ENCODE peak calls at places on chromosomes 1 and 21, in seven cellular contexts. F, Q, D, R, B, E and M are unnamed samples.

GRCh38 chr1:183804382-183804781 is 538 bp upstream of the RGL1 start:
- DNase-seq in D (no peak), F (no peak), E (no peak), R (peak; percentile 68), B (no peak), Q (no peak), M (no peak)

GRCh38 chr1:4626061-4626460 is 28.3 kb upstream of the AJAP1 start:
- DNase-seq in R (no peak), D (no peak), F (no peak), E (no peak), B (no peak), Q (no peak), M (no peak)

GRCh38 chr1:65147424-65148177 is 402 bp upstream of the AK4 start:
- DNase-seq in D (peak; percentile 41), R (peak; percentile 69), E (no peak), F (no peak), Q (peak; percentile 21), B (peak; percentile 17), M (peak; percentile 49)

GRCh38 chr1:6016191-6016865 is 24.1 kb upstream of the NPHP4 start:
- DNase-seq in R (no peak), D (no peak), Q (peak; percentile 64), F (no peak), E (no peak), B (no peak), M (no peak)

GRCh38 chr1:79232831-79233230 is 226.3 kb upstream of the ADGRL4 start:
- DNase-seq in Q (no peak), R (no peak), B (no peak), F (no peak), E (no peak), D (no peak), M (no peak)

GRCh38 chr1:200245492-200245891 is 164.3 kb downstream of the ZNF281 start:
- DNase-seq in F (no peak), Q (peak; percentile 54), D (no peak), E (no peak), R (no peak), B (no peak), M (no peak)

GRCh38 chr1:70970407-70970806 is 77.2 kb downstream of the PTGER3 start:
- DNase-seq in Q (no peak), D (no peak), B (no peak), E (no peak), F (no peak), R (no peak), M (no peak)

GRCh38 chr1:245074232-245074747 is 80.5 kb upstream of the KIF26B start:
- DNase-seq in D (no peak), F (no peak), B (no peak), R (no peak), E (no peak), Q (no peak), M (no peak)

GRCh38 chr1:201904579-201904978 is 15.9 kb downstream of the SHISA4 start:
- DNase-seq in D (no peak), Q (peak; percentile 86), F (no peak), E (peak; percentile 74), R (no peak), B (no peak), M (no peak)

GRCh38 chr21:46002841-46003574 is 21.4 kb downstream of the COL6A1 start:
- DNase-seq in F (no peak), R (peak; percentile 68), Q (no peak), E (no peak), D (no peak), B (no peak), M (peak; percentile 41)

GRCh38 chr1:18883636-18884418 is 18.5 kb downstream of the ALDH4A1 start:
- DNase-seq in D (peak; percentile 82), F (peak; percentile 62), Q (peak; percentile 64), E (peak; percentile 27), B (peak; percentile 60), R (peak; percentile 83), M (peak; percentile 77)

DNA sequence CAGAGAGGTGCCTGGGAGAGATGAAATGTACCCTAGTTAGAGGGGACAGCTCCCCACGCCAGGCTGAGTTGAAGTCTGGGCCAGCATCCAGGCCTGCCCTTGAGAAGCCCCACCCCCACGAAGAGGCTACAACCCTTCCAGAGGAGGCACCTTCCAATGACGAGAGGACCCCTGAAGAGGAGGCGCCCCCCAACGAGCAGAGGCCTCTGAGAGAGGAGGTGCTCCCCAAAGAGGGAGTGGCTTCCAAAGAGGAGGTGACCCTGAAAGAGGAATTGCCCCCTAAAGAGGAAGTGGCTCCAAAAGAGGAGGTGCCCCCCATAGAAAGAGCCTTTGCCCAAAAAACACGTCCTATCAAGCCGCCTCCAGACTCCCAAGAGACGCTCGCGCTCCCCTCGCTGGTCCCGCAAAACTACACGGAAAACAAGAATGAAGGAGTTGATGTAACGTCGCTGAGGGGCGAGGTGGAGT is 3.1 kb downstream of the EVA1B start:
- DNase-seq in R (no peak), Q (no peak), D (no peak), B (no peak), E (no peak), F (no peak), M (no peak)
- H3K4me3 ChIP-seq in R (peak overlapping the region; percentile 79), Q (peak overlapping the region; percentile 45), D (peak overlapping the region; percentile 28), B (no peak overlapping the region), E (peak overlapping the region; percentile 56), F (no peak overlapping the region), M (peak overlapping the region; percentile 84)

DNA sequence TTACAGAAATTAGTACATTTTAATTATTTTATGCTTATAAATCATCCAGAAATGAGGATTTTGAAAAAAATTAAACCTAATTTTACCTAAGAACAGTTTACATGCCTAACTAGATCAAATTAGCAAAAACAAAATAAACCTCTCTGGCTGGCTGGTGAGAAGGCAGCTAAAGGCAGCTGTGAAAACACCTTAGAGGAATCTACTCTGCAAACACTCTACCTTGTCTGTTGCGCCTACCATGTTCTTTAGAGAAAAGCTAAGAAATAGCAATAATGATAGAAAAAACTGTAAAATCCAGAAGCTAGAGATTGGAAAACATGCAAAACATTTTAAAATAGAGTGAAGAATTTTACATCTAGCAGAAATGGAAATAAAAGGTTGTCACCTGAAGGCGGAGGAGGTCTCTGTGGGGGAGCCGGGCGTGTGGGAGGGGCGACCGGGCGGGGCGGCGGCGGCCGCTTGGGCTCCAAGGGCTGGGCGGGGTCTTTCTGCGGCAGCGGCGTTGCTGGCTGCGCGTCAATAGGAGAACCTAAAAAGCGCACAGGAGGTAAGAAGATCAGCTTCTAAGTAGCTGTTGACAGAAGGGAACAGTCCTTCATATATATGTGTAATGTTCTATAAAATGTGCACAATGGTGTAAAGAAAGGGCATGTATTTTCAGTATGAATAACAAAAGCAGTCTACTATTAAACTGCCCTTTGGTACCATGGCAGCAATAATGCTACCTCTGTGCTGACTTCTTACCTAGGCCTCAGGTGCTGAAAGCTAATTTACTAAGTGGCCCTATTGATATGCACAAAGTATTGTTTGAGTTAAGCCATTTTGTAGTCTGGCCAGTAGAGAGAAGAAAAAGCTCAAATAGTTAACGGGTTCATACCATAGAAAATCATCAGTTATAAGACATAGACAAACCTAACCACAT is 33.3 kb upstream of the CFAP298 start:
- DNase-seq in D (no peak), R (no peak), E (no peak), F (no peak), B (no peak), Q (no peak), M (no peak)
- H3K4me3 ChIP-seq in D (no peak overlapping the region), R (no peak overlapping the region), E (no peak overlapping the region), F (no peak overlapping the region), B (no peak overlapping the region), Q (no peak overlapping the region), M (peak overlapping the region; percentile 9)

GRCh38 chr1:110151175-110151715 is 951 bp downstream of the SLC6A17 start:
- DNase-seq in R (no peak), F (no peak), E (no peak), B (no peak), Q (peak; percentile 8), D (no peak), M (no peak)
- H3K4me3 ChIP-seq in R (peak overlapping the region; percentile 39), F (peak overlapping the region; percentile 45), E (peak overlapping the region; percentile 37), B (no peak overlapping the region), Q (no peak overlapping the region), D (peak overlapping the region; percentile 45), M (no peak overlapping the region)

DNA sequence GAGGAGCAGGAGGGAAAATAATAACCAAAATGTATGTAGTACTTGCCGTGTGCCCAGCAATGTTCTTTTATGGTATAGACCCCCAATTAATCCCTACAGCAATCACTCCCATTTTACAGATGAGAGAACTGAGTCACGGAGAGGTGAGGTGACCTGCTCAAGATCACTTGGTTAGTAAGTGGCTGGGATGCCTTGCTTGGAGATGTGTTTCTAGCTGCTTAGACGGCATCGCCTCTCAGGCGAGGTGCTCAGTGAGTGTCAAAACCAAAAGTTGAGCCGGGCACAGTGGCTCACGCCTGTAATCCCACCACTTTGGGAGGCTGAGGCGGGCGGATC is 210.1 kb upstream of the TMEM51 start:
- DNase-seq in E (no peak), D (no peak), Q (no peak), B (no peak), R (no peak), F (no peak), M (no peak)
- H3K4me3 ChIP-seq in E (no peak overlapping the region), D (no peak overlapping the region), Q (no peak overlapping the region), B (no peak overlapping the region), R (no peak overlapping the region), F (no peak overlapping the region), M (no peak overlapping the region)